ENCODE peak calls at places on chromosomes 4 and X, in nine cellular contexts. One of them, this sample, is unnamed.

GRCh38 chr4:139740531-139741041 is 75.0 kb downstream of the MGST2 start:
- DNase-seq in upper lobe of right lung: peak
- DNase-seq in stomach: peak
- DNase-seq in astrocyte of the spinal cord: peak
- DNase-seq in fibroblast of pulmonary artery: peak
- DNase-seq in PC-3: peak
- DNase-seq in breast epithelium: peak
- DNase-seq in CD4-positive, alpha-beta memory T cell: no peak
- DNase-seq in HFF-Myc: peak
- DNase-seq in this sample: peak

GRCh38 chr4:1575418-1576199 is 108.5 kb downstream of the FAM53A start:
- DNase-seq in upper lobe of right lung: no peak
- DNase-seq in stomach: no peak
- DNase-seq in astrocyte of the spinal cord: no peak
- DNase-seq in fibroblast of pulmonary artery: no peak
- DNase-seq in PC-3: no peak
- DNase-seq in breast epithelium: no peak
- DNase-seq in CD4-positive, alpha-beta memory T cell: no peak
- DNase-seq in HFF-Myc: no peak
- DNase-seq in this sample: no peak

GRCh38 chr4:41375561-41375960 is 118.8 kb downstream of the UCHL1 start:
- DNase-seq in upper lobe of right lung: peak
- DNase-seq in stomach: peak
- DNase-seq in astrocyte of the spinal cord: no peak
- DNase-seq in fibroblast of pulmonary artery: no peak
- DNase-seq in PC-3: peak
- DNase-seq in breast epithelium: no peak
- DNase-seq in CD4-positive, alpha-beta memory T cell: no peak
- DNase-seq in HFF-Myc: no peak
- DNase-seq in this sample: peak

GRCh38 chrX:19579485-19579884 is 64.2 kb upstream of the MAP3K15 start:
- DNase-seq in upper lobe of right lung: no peak
- DNase-seq in stomach: no peak
- DNase-seq in astrocyte of the spinal cord: peak
- DNase-seq in fibroblast of pulmonary artery: peak
- DNase-seq in PC-3: peak
- DNase-seq in breast epithelium: no peak
- DNase-seq in CD4-positive, alpha-beta memory T cell: no peak
- DNase-seq in HFF-Myc: no peak
- DNase-seq in this sample: peak

GRCh38 chr4:71141125-71141524 is 147.7 kb downstream of the DCK start:
- DNase-seq in upper lobe of right lung: no peak
- DNase-seq in stomach: no peak
- DNase-seq in astrocyte of the spinal cord: no peak
- DNase-seq in fibroblast of pulmonary artery: peak
- DNase-seq in PC-3: no peak
- DNase-seq in breast epithelium: no peak
- DNase-seq in CD4-positive, alpha-beta memory T cell: no peak
- DNase-seq in HFF-Myc: no peak
- DNase-seq in this sample: no peak

GRCh38 chrX:20252392-20253231 is 14.1 kb downstream of the RPS6KA3 start:
- DNase-seq in upper lobe of right lung: peak
- DNase-seq in stomach: peak
- DNase-seq in astrocyte of the spinal cord: peak
- DNase-seq in fibroblast of pulmonary artery: peak
- DNase-seq in PC-3: peak
- DNase-seq in breast epithelium: peak
- DNase-seq in CD4-positive, alpha-beta memory T cell: peak
- DNase-seq in HFF-Myc: no peak
- DNase-seq in this sample: peak

GRCh38 chr4:163542275-163542674 is 47.8 kb downstream of the TMA16 start:
- DNase-seq in upper lobe of right lung: no peak
- DNase-seq in stomach: no peak
- DNase-seq in astrocyte of the spinal cord: peak
- DNase-seq in fibroblast of pulmonary artery: peak
- DNase-seq in PC-3: peak
- DNase-seq in breast epithelium: no peak
- DNase-seq in CD4-positive, alpha-beta memory T cell: no peak
- DNase-seq in HFF-Myc: no peak
- DNase-seq in this sample: peak

GRCh38 chr4:91212140-91212681 is 1085.0 kb downstream of the CCSER1 start:
- DNase-seq in upper lobe of right lung: no peak
- DNase-seq in stomach: no peak
- DNase-seq in astrocyte of the spinal cord: no peak
- DNase-seq in fibroblast of pulmonary artery: no peak
- DNase-seq in PC-3: no peak
- DNase-seq in breast epithelium: no peak
- DNase-seq in CD4-positive, alpha-beta memory T cell: no peak
- DNase-seq in HFF-Myc: no peak
- DNase-seq in this sample: no peak

GRCh38 chrX:54473993-54474859 is 21.8 kb downstream of the FGD1 start:
- DNase-seq in upper lobe of right lung: no peak
- DNase-seq in stomach: no peak
- DNase-seq in astrocyte of the spinal cord: no peak
- DNase-seq in fibroblast of pulmonary artery: no peak
- DNase-seq in PC-3: peak
- DNase-seq in breast epithelium: no peak
- DNase-seq in CD4-positive, alpha-beta memory T cell: no peak
- DNase-seq in HFF-Myc: no peak
- DNase-seq in this sample: peak

GRCh38 chr4:85741921-85742591 is 267.1 kb downstream of the ARHGAP24 start:
- DNase-seq in upper lobe of right lung: no peak
- DNase-seq in stomach: no peak
- DNase-seq in astrocyte of the spinal cord: no peak
- DNase-seq in fibroblast of pulmonary artery: no peak
- DNase-seq in PC-3: no peak
- DNase-seq in breast epithelium: no peak
- DNase-seq in CD4-positive, alpha-beta memory T cell: no peak
- DNase-seq in HFF-Myc: no peak
- DNase-seq in this sample: no peak

GRCh38 chr4:80336582-80336981 is 1.1 kb downstream of the CFAP299 start:
- DNase-seq in upper lobe of right lung: peak
- DNase-seq in stomach: no peak
- DNase-seq in astrocyte of the spinal cord: peak
- DNase-seq in fibroblast of pulmonary artery: peak
- DNase-seq in PC-3: peak
- DNase-seq in breast epithelium: no peak
- DNase-seq in CD4-positive, alpha-beta memory T cell: no peak
- DNase-seq in HFF-Myc: peak
- DNase-seq in this sample: peak

GRCh38 chrX:22969416-22969815 is 30.3 kb upstream of the DDX53 start:
- DNase-seq in upper lobe of right lung: no peak
- DNase-seq in stomach: no peak
- DNase-seq in astrocyte of the spinal cord: no peak
- DNase-seq in fibroblast of pulmonary artery: peak
- DNase-seq in PC-3: no peak
- DNase-seq in breast epithelium: no peak
- DNase-seq in CD4-positive, alpha-beta memory T cell: no peak
- DNase-seq in HFF-Myc: no peak
- DNase-seq in this sample: no peak

GRCh38 chr4:25656031-25656430 is 380 bp downstream of the SLC34A2 start:
- DNase-seq in upper lobe of right lung: no peak
- DNase-seq in stomach: no peak
- DNase-seq in astrocyte of the spinal cord: no peak
- DNase-seq in fibroblast of pulmonary artery: no peak
- DNase-seq in PC-3: no peak
- DNase-seq in breast epithelium: no peak
- DNase-seq in CD4-positive, alpha-beta memory T cell: no peak
- DNase-seq in HFF-Myc: no peak
- DNase-seq in this sample: no peak
- H3K4me3 ChIP-seq in upper lobe of right lung: peak
- H3K4me3 ChIP-seq in stomach: peak
- H3K4me3 ChIP-seq in astrocyte of the spinal cord: no peak
- H3K4me3 ChIP-seq in fibroblast of pulmonary artery: no peak
- H3K4me3 ChIP-seq in PC-3: no peak
- H3K4me3 ChIP-seq in breast epithelium: no peak
- H3K4me3 ChIP-seq in CD4-positive, alpha-beta memory T cell: no peak
- H3K4me3 ChIP-seq in HFF-Myc: no peak
- H3K4me3 ChIP-seq in this sample: no peak

GRCh38 chrX:65587616-65588526 is 53.3 kb upstream of the LAS1L start:
- DNase-seq in upper lobe of right lung: peak
- DNase-seq in stomach: peak
- DNase-seq in astrocyte of the spinal cord: peak
- DNase-seq in fibroblast of pulmonary artery: peak
- DNase-seq in PC-3: peak
- DNase-seq in breast epithelium: peak
- DNase-seq in CD4-positive, alpha-beta memory T cell: no peak
- DNase-seq in HFF-Myc: no peak
- DNase-seq in this sample: peak
- H3K4me3 ChIP-seq in upper lobe of right lung: peak
- H3K4me3 ChIP-seq in stomach: no peak
- H3K4me3 ChIP-seq in astrocyte of the spinal cord: no peak
- H3K4me3 ChIP-seq in fibroblast of pulmonary artery: peak
- H3K4me3 ChIP-seq in PC-3: peak
- H3K4me3 ChIP-seq in breast epithelium: peak
- H3K4me3 ChIP-seq in CD4-positive, alpha-beta memory T cell: no peak
- H3K4me3 ChIP-seq in HFF-Myc: peak
- H3K4me3 ChIP-seq in this sample: no peak

DNA sequence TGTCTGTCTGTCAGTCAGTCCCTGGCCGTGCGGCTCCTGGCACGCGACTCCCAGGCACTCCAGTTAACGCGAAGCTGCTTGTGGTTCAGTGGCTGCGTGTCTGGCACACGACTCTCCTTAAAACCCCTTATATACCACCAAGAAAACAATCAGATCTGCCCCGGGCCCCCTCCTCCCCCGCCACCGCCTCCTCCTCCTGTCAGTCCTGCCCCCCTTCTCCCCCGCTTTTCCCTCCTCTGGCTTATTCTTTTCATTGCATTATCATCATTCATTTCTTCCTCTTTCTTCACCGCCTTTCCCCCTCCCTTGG is at the start of gene NEUROG2:
- DNase-seq in upper lobe of right lung: no peak
- DNase-seq in stomach: no peak
- DNase-seq in astrocyte of the spinal cord: no peak
- DNase-seq in fibroblast of pulmonary artery: no peak
- DNase-seq in PC-3: no peak
- DNase-seq in breast epithelium: no peak
- DNase-seq in CD4-positive, alpha-beta memory T cell: no peak
- DNase-seq in HFF-Myc: no peak
- DNase-seq in this sample: no peak
- H3K4me3 ChIP-seq in upper lobe of right lung: peak
- H3K4me3 ChIP-seq in stomach: peak
- H3K4me3 ChIP-seq in astrocyte of the spinal cord: peak
- H3K4me3 ChIP-seq in fibroblast of pulmonary artery: peak
- H3K4me3 ChIP-seq in PC-3: peak
- H3K4me3 ChIP-seq in breast epithelium: peak
- H3K4me3 ChIP-seq in CD4-positive, alpha-beta memory T cell: no peak
- H3K4me3 ChIP-seq in HFF-Myc: peak
- H3K4me3 ChIP-seq in this sample: peak

GRCh38 chrX:64976673-64977040 is 407 bp upstream of the ZC4H2 start:
- DNase-seq in upper lobe of right lung: no peak
- DNase-seq in stomach: no peak
- DNase-seq in astrocyte of the spinal cord: no peak
- DNase-seq in fibroblast of pulmonary artery: no peak
- DNase-seq in PC-3: no peak
- DNase-seq in breast epithelium: no peak
- DNase-seq in CD4-positive, alpha-beta memory T cell: no peak
- DNase-seq in HFF-Myc: no peak
- DNase-seq in this sample: no peak
- H3K4me3 ChIP-seq in upper lobe of right lung: peak
- H3K4me3 ChIP-seq in stomach: peak
- H3K4me3 ChIP-seq in astrocyte of the spinal cord: peak
- H3K4me3 ChIP-seq in fibroblast of pulmonary artery: peak
- H3K4me3 ChIP-seq in PC-3: peak
- H3K4me3 ChIP-seq in breast epithelium: peak
- H3K4me3 ChIP-seq in CD4-positive, alpha-beta memory T cell: peak
- H3K4me3 ChIP-seq in HFF-Myc: peak
- H3K4me3 ChIP-seq in this sample: peak

GRCh38 chrX:11760958-11761357 is 2.9 kb downstream of the MSL3 start:
- DNase-seq in upper lobe of right lung: no peak
- DNase-seq in stomach: no peak
- DNase-seq in astrocyte of the spinal cord: no peak
- DNase-seq in fibroblast of pulmonary artery: no peak
- DNase-seq in PC-3: no peak
- DNase-seq in breast epithelium: no peak
- DNase-seq in CD4-positive, alpha-beta memory T cell: no peak
- DNase-seq in HFF-Myc: no peak
- DNase-seq in this sample: no peak

GRCh38 chrX:11757729-11758399 is at the start of gene MSL3:
- DNase-seq in upper lobe of right lung: peak
- DNase-seq in stomach: peak
- DNase-seq in astrocyte of the spinal cord: peak
- DNase-seq in fibroblast of pulmonary artery: peak
- DNase-seq in PC-3: peak
- DNase-seq in breast epithelium: peak
- DNase-seq in CD4-positive, alpha-beta memory T cell: no peak
- DNase-seq in HFF-Myc: no peak
- DNase-seq in this sample: peak

GRCh38 chrX:11758400-11759171 is 549 bp downstream of the MSL3 start:
- DNase-seq in upper lobe of right lung: peak
- DNase-seq in stomach: peak
- DNase-seq in astrocyte of the spinal cord: peak
- DNase-seq in fibroblast of pulmonary artery: peak
- DNase-seq in PC-3: peak
- DNase-seq in breast epithelium: peak
- DNase-seq in CD4-positive, alpha-beta memory T cell: peak
- DNase-seq in HFF-Myc: no peak
- DNase-seq in this sample: peak

GRCh38 chrX:11759172-11759460 is 1.1 kb downstream of the MSL3 start:
- DNase-seq in upper lobe of right lung: no peak
- DNase-seq in stomach: no peak
- DNase-seq in astrocyte of the spinal cord: no peak
- DNase-seq in fibroblast of pulmonary artery: no peak
- DNase-seq in PC-3: no peak
- DNase-seq in breast epithelium: no peak
- DNase-seq in CD4-positive, alpha-beta memory T cell: no peak
- DNase-seq in HFF-Myc: no peak
- DNase-seq in this sample: no peak

DNA sequence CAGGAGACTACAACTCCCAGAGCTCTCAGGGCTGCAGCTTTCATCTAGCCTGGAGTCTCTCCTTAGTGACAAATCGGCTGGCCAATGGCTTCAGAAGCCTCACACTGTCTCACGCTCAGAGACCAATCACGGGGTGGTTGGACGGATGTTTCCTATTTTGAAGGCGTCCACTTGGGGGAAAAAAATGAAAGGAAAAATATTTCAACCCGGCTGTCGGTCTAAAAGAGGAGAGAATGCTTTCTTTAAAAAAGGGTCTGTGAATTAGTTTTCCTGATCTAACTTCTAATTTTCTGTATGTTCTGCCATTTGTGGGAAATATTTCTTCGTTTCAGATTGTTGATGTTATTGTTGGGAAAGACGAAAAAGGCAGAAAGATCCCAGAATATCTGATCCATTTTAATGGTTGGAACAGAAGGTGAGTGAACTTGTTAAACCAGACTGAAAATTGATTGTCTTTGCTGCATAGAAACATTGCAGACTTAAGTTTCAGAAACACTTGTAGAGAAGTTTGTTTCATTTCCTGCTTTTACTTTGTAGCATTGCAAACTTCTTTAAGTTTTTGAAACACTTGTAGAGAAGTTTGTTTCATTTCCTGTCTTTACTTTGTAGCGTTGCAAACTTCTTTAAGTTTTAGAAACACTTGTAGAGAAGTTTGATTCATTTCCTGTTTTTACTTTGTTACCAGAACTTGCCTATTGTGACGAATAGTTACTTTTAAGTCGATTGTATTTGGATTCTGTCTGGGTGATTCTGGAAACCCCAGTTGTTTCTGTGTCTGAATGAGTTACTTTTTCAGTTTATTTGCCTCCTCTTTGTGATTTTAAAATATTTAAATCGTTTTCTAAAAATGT is 1.6 kb downstream of the MSL3 start:
- DNase-seq in upper lobe of right lung: peak
- DNase-seq in stomach: peak
- DNase-seq in astrocyte of the spinal cord: peak
- DNase-seq in fibroblast of pulmonary artery: peak
- DNase-seq in PC-3: peak
- DNase-seq in breast epithelium: peak
- DNase-seq in CD4-positive, alpha-beta memory T cell: peak
- DNase-seq in HFF-Myc: peak
- DNase-seq in this sample: peak
- H3K4me3 ChIP-seq in upper lobe of right lung: peak
- H3K4me3 ChIP-seq in stomach: peak
- H3K4me3 ChIP-seq in astrocyte of the spinal cord: peak
- H3K4me3 ChIP-seq in fibroblast of pulmonary artery: peak
- H3K4me3 ChIP-seq in PC-3: peak
- H3K4me3 ChIP-seq in breast epithelium: peak
- H3K4me3 ChIP-seq in CD4-positive, alpha-beta memory T cell: peak
- H3K4me3 ChIP-seq in HFF-Myc: peak
- H3K4me3 ChIP-seq in this sample: peak